ENCODE peak calls at places on chromosomes 13 and 19, in eight cellular contexts. I, Y, D, Q, V, S, R and L are unnamed samples.

GRCh38 chr13:45851171-45851889 is at the start of gene SIAH3:
- DNase-seq in I (no peak), Y (no peak), D (no peak), Q (peak; percentile 9), V (no peak), S (no peak), R (no peak), L (no peak)

GRCh38 chr13:22563272-22563671 is 617.5 kb upstream of the SGCG start:
- DNase-seq in I (no peak), Y (no peak), D (no peak), Q (no peak), V (no peak), S (no peak), R (no peak), L (no peak)

GRCh38 chr19:16588089-16588823 is 16.0 kb upstream of the SLC35E1 start:
- DNase-seq in I (peak; percentile 19), Y (peak; percentile 92), D (peak; percentile 64), Q (no peak), V (no peak), S (no peak), R (peak; percentile 62), L (no peak)

GRCh38 chr19:52492201-52492960 is 35.1 kb upstream of the ZNF808 start:
- DNase-seq in I (no peak), Y (no peak), D (no peak), Q (no peak), V (no peak), S (no peak), R (no peak), L (no peak)

GRCh38 chr13:95212962-95213850 is 88.0 kb downstream of the ABCC4 start:
- DNase-seq in I (no peak), Y (no peak), D (no peak), Q (no peak), V (no peak), S (no peak), R (no peak), L (no peak)

GRCh38 chr13:94968757-94969086 is 256.4 kb upstream of the SOX21 start:
- DNase-seq in I (no peak), Y (no peak), D (no peak), Q (no peak), V (no peak), S (no peak), R (no peak), L (no peak)

GRCh38 chr19:15101479-15102082 is 5.6 kb upstream of the SYDE1 start:
- DNase-seq in I (peak; percentile 56), Y (no peak), D (no peak), Q (peak; percentile 35), V (no peak), S (no peak), R (no peak), L (no peak)

GRCh38 chr19:38395381-38396127 is 7.1 kb downstream of the SPRED3 start:
- DNase-seq in I (no peak), Y (no peak), D (no peak), Q (no peak), V (no peak), S (no peak), R (no peak), L (no peak)

GRCh38 chr13:102580552-102581169 is 16.1 kb upstream of the TPP2 start:
- DNase-seq in I (peak; percentile 80), Y (no peak), D (no peak), Q (peak; percentile 72), V (no peak), S (no peak), R (peak; percentile 18), L (no peak)

GRCh38 chr19:10817291-10818038 is 18.5 kb downstream of the TMED1 start:
- DNase-seq in I (peak; percentile 98), Y (no peak), D (peak; percentile 88), Q (peak; percentile 83), V (peak; percentile 74), S (peak; percentile 90), R (no peak), L (no peak)

GRCh38 chr19:7973883-7974282 is 30.4 kb upstream of the TIMM44 start:
- DNase-seq in I (no peak), Y (no peak), D (no peak), Q (no peak), V (peak; percentile 88), S (no peak), R (no peak), L (no peak)

GRCh38 chr13:43129511-43130130 is 106.2 kb downstream of the DNAJC15 start:
- DNase-seq in I (no peak), Y (no peak), D (no peak), Q (no peak), V (no peak), S (no peak), R (no peak), L (no peak)

GRCh38 chr19:49791776-49792445 is 21.2 kb downstream of the FUZ start:
- DNase-seq in I (no peak), Y (no peak), D (no peak), Q (no peak), V (no peak), S (no peak), R (no peak), L (no peak)

GRCh38 chr13:19590423-19590822 is 29.1 kb upstream of the TPTE2 start:
- DNase-seq in I (no peak), Y (no peak), D (no peak), Q (no peak), V (no peak), S (no peak), R (no peak), L (peak; percentile 34)

GRCh38 chr13:30465541-30466357 is at the start of gene HMGB1:
- DNase-seq in I (peak; percentile 99), Y (peak; percentile 98), D (peak; percentile 99), Q (peak; percentile 99), V (peak; percentile 99), S (peak; percentile 99), R (peak; percentile 99), L (peak; percentile 100)
- H3K27ac ChIP-seq in I (peak within 1 kb of the TSS; percentile 87), Y (peak within 1 kb of the TSS; percentile 99), D (peak within 1 kb of the TSS; percentile 100), Q (peak within 1 kb of the TSS; percentile 100), V (peak within 1 kb of the TSS; percentile 99), S (peak within 1 kb of the TSS; percentile 99), R (peak within 1 kb of the TSS; percentile 99), L (peak within 1 kb of the TSS; percentile 98)

DNA sequence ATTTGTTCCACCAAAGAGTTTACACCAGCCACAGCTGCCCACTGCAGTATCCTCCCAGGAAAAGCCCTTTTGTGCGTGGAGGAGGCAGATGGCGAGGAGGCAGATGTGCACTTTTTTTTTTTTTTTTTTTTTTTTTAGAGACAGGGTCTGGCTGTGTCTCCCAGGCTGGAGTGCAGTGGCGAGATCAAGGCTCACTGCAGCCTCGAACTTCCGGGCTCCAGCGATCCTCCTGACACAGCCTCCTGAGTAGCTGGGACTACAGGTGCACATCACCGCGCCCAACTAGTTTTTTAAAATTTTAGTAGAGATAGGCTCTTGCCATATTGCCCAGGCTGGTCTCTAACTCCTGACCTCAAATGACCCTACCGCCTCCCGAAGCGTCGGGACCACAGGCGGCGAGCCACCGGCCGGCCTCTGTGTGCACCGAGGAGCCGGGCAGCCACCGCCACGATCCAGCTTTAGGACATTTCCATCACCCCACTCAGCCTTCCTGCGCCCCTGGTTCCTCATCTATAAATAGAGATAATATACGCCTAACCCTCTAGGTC is 563 bp upstream of the PDCD5 start:
- DNase-seq in I (no peak), Y (no peak), D (no peak), Q (no peak), V (no peak), S (no peak), R (no peak), L (no peak)
- TF ChIP-seq POLR2A in I (no peak), Y (no peak), D (no peak), Q (no peak), V (no peak), S (no peak), R (no peak), L (no peak)

DNA sequence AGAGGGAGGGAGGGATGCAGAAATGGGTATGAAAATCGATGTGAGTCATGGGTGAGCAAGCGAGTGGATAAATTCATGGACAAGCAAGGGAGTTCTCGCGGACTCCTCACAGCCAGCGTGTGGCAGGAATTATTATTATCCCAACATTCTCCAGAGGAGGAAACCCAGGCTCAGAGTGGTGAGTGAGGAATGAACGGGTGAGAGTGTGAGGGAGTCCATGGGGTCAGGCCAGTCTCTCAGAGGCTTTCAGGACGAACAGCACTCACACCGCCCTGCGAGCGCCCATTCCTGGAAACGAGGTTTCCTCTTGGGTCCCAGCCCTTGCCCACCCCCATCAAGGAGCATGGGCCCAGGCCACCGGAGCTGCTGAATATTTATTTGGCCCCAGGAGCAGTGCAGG is 6.3 kb upstream of the DNAAF3 start:
- DNase-seq in I (peak; percentile 75), Y (no peak), D (no peak), Q (no peak), V (no peak), S (no peak), R (no peak), L (no peak)
- H3K36me3 ChIP-seq in I (no peaks in the 10 kb centered on the region), Y (no peaks in the 10 kb centered on the region), D (no peaks in the 10 kb centered on the region), Q (no peaks in the 10 kb centered on the region), V (no peaks in the 10 kb centered on the region), S (no peaks in the 10 kb centered on the region), R (no peaks in the 10 kb centered on the region), L (no peaks in the 10 kb centered on the region)

GRCh38 chr13:48888613-48889012 is 87.1 kb upstream of the FNDC3A start:
- DNase-seq in I (no peak), Y (no peak), D (no peak), Q (no peak), V (no peak), S (no peak), R (no peak), L (no peak)

GRCh38 chr13:48890386-48890785 is 85.3 kb upstream of the FNDC3A start:
- DNase-seq in I (no peak), Y (no peak), D (no peak), Q (no peak), V (no peak), S (no peak), R (no peak), L (no peak)

GRCh38 chr13:48892311-48892710 is 83.4 kb upstream of the FNDC3A start:
- DNase-seq in I (peak; percentile 92), Y (no peak), D (no peak), Q (no peak), V (no peak), S (no peak), R (no peak), L (no peak)

GRCh38 chr13:48896312-48896711 is 79.4 kb upstream of the FNDC3A start:
- DNase-seq in I (peak; percentile 87), Y (no peak), D (no peak), Q (no peak), V (no peak), S (no peak), R (no peak), L (no peak)

GRCh38 chr13:48891586-48891985 is 84.1 kb upstream of the FNDC3A start:
- DNase-seq in I (peak; percentile 72), Y (no peak), D (no peak), Q (no peak), V (no peak), S (no peak), R (no peak), L (no peak)
- H3K27ac ChIP-seq in I (no peak overlapping the region), Y (no peak overlapping the region), D (no peak overlapping the region), Q (no peak overlapping the region), V (no peak overlapping the region), S (no peak overlapping the region), R (no peak overlapping the region), L (no peak overlapping the region)

DNA sequence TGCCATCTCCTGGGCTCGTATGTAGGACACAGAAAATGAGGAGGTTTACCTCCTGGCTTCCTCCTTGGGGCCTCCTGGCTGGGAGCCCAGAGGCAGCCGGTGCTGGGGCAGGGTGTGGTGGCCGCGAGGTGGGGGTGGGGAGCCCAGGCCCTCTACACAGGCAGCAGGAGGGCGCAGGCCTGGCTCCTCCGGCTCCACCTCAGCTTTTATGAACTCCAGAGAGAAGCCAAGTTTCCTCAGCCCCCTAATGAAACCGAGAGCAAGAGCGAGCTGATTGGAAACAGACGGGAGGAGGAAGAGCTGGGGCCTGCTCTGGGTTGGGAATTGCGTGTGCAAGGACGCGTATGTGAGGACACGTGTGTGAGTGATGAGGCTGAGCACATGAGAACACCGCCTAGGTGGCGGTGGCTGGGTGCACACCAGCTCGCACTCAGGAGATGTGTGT is 23.1 kb downstream of the LYL1 start:
- DNase-seq in I (peak; percentile 50), Y (no peak), D (no peak), Q (no peak), V (no peak), S (peak; percentile 90), R (no peak), L (no peak)
- TF ChIP-seq POLR2A in I (no peak), Y (no peak), D (no peak), Q (no peak), V (no peak), S (no peak), R (no peak), L (no peak)